ENCODE peak calls at places on chromosomes 5 and 9, in eight cellular contexts. R, W, Y, D, E, T, M and K are unnamed samples.

GRCh38 chr9:134892820-134893420 is 12.3 kb downstream of the FCN2 start:
- DNase-seq in R (no peak), W (no peak), Y (no peak), D (no peak), E (no peak), T (no peak), M (no peak), K (peak)

GRCh38 chr9:106893088-106893487 is 30.1 kb downstream of the ZNF462 start:
- DNase-seq in R (peak), W (no peak), Y (no peak), D (no peak), E (no peak), T (no peak), M (no peak), K (no peak)

GRCh38 chr9:108184941-108185340 is 670.8 kb downstream of the ACTL7B start:
- DNase-seq in R (peak), W (no peak), Y (no peak), D (no peak), E (no peak), T (no peak), M (peak), K (no peak)

GRCh38 chr5:108521841-108522506 is 140.1 kb upstream of the FBXL17 start:
- DNase-seq in R (peak), W (peak), Y (peak), D (no peak), E (peak), T (no peak), M (no peak), K (no peak)

GRCh38 chr9:114030364-114030763 is 47.7 kb downstream of the AMBP start:
- DNase-seq in R (no peak), W (no peak), Y (no peak), D (no peak), E (no peak), T (no peak), M (no peak), K (no peak)

GRCh38 chr5:77282337-77283027 is 72.0 kb downstream of the PDE8B start:
- DNase-seq in R (peak), W (no peak), Y (no peak), D (peak), E (peak), T (no peak), M (peak), K (no peak)

GRCh38 chr9:37425298-37425752 is 2.8 kb downstream of the GRHPR start:
- DNase-seq in R (peak), W (no peak), Y (no peak), D (no peak), E (no peak), T (no peak), M (no peak), K (no peak)

GRCh38 chr5:38347040-38347763 is 88.8 kb downstream of the EGFLAM start:
- DNase-seq in R (peak), W (no peak), Y (no peak), D (no peak), E (no peak), T (no peak), M (no peak), K (no peak)

GRCh38 chr9:677461-678097 is 163.9 kb upstream of the DMRT1 start:
- DNase-seq in R (peak), W (no peak), Y (no peak), D (no peak), E (no peak), T (no peak), M (no peak), K (no peak)

GRCh38 chr5:173538654-173539053 is 77.8 kb downstream of the BOD1 start:
- DNase-seq in R (no peak), W (no peak), Y (no peak), D (no peak), E (no peak), T (no peak), M (no peak), K (no peak)

GRCh38 chr9:136090060-136090735 is 4.9 kb downstream of the NACC2 start:
- DNase-seq in R (no peak), W (no peak), Y (no peak), D (peak), E (no peak), T (no peak), M (peak), K (no peak)

DNA sequence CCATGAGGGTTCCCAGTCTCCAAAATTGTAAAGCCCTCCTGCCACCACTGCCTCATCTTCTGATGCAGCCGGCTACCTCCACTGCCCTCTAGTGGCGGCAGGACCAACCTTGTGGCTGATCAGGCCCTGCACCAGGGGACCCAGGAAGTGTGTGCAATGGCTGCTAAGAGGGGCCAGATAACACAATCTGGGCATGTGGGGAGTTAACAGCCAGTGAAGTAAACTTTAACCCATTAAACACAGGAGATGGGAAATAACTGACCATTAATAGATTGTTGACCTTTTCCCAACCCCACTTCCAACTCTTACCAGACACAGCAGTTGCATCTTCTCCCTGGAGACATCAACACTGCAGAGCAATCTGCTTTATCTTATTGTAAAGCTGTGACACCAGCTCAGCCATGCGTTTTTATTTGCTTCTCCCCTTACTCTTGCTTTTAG is 63.3 kb downstream of the FREM1 start:
- DNase-seq in R (peak), W (peak), Y (peak), D (peak), E (peak), T (peak), M (peak), K (no peak)
- TF ChIP-seq CTCF in R (peak), W (peak), Y (peak), D (peak), E (peak), T (peak), M (peak), K (peak)

DNA sequence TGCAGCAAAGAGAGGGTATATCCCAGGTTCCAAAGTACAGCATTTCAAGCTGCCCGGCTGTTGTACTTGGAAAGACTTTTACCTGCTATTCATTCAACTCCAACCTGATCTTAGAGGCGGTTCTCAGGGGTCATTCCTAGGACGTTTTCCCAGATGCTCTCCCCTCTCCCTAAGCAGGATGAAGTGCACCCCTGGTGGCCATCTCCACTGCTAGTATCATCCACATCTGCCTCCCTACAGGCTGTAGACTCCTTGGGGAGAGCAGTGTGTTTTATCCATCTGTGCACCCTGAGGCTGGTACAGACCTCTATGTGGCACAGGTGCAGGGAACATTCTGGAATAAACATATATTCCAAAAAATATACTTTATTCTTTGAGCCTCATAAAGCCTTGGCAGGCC is 56.8 kb downstream of the PTPN3 start:
- DNase-seq in R (no peak), W (no peak), Y (no peak), D (no peak), E (no peak), T (no peak), M (no peak), K (no peak)
- TF ChIP-seq CTCF in R (no peak), W (no peak), Y (no peak), D (no peak), E (peak), T (no peak), M (no peak), K (no peak)

DNA sequence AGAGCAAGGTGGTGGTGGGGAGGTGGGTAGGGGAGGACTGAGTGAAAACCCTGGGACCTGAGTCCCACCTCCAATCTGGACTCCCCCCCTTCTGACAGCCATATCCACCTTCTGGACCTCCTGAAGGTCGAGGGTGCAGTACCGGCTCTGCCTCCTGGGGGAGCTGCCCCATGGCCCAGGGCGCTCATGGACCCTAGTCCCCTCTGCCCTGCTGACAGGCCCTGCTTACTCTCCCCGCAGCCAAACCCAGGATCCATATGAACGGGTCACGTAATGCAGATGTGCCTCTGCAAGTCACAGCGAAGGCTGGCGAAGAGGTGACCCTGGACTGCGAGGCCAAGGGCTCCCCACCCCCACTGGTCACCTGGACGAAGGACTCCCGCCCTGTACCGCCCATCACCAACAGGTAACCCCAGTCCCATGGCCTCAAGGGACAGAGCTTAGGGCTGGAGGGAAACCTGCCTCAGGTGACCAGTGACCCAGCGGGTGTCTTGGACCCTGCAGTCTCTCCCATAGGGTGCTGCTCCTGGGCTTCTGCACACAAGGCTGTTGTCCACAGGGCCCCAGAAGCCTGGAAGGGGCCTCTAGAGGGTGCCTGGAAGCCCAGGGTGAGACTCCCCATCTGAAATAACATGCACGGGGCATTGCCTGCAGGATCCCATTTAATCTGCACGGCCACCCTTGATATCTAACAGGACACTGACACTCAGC is 61.7 kb downstream of the HMCN2 start:
- DNase-seq in R (no peak), W (no peak), Y (no peak), D (peak), E (no peak), T (no peak), M (no peak), K (no peak)
- TF ChIP-seq CTCF in R (peak), W (peak), Y (peak), D (no peak), E (peak), T (peak), M (no peak), K (no peak)

DNA sequence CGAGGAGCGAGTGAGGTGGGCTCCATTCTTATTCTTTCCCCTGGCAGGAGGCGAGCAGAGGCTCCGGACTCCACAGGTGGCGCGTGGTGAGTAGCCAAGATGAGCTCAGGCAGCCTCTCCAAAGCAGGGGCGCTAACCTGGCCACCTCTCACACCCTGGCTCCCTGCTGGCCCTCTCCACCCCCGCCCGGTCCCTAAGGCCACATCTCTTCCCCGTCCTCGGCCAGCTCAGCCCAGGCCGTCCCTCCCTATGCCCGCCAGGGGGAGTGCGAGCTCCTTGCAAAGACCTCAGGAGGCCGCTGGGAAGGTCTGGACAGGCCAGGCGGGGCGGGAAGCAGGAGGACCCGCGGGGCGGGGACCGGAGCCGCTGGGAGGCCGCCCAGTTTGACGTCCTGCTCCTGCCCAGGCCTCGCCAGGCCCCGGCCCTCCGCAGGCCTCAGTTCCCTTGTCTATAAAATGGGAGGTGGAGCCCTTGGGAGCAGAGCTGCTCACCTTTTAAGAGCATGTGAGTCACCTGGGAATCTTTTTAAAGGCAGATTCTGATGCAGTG is 46.3 kb upstream of the GGTA1 start:
- DNase-seq in R (peak), W (peak), Y (peak), D (peak), E (peak), T (peak), M (peak), K (peak)
- TF ChIP-seq CTCF in R (peak), W (peak), Y (peak), D (peak), E (peak), T (peak), M (peak), K (peak)

GRCh38 chr5:122091942-122092600 is 14.0 kb upstream of the LOX start:
- DNase-seq in R (peak), W (no peak), Y (no peak), D (no peak), E (no peak), T (no peak), M (no peak), K (no peak)
- TF ChIP-seq CTCF in R (peak), W (peak), Y (peak), D (no peak), E (peak), T (peak), M (peak), K (peak)

GRCh38 chr9:71769175-71770165 is 1.2 kb upstream of the CEMIP2 start:
- DNase-seq in R (peak), W (peak), Y (peak), D (peak), E (no peak), T (peak), M (peak), K (peak)
- TF ChIP-seq CTCF in R (no peak), W (peak), Y (peak), D (peak), E (no peak), T (peak), M (no peak), K (peak)

GRCh38 chr5:52915176-52915875 is 73.8 kb upstream of the ITGA2 start:
- DNase-seq in R (peak), W (peak), Y (peak), D (no peak), E (peak), T (no peak), M (no peak), K (no peak)
- TF ChIP-seq CTCF in R (peak), W (peak), Y (peak), D (peak), E (peak), T (peak), M (peak), K (peak)

GRCh38 chr9:104386425-104387069 is 117.5 kb upstream of the OR13F1 start:
- DNase-seq in R (peak), W (peak), Y (no peak), D (no peak), E (no peak), T (no peak), M (no peak), K (no peak)
- TF ChIP-seq CTCF in R (peak), W (peak), Y (peak), D (peak), E (peak), T (peak), M (peak), K (peak)